ENCODE peak calls at places on chromosomes 1 and 21, in eight cellular contexts. A, H, G, V, C, O, F and E are unnamed samples.
A peak's percentile ranks its signal among the peaks of the same experiment; 100 is the strongest.

GRCh38 chr1:192592981-192593683 is 17.6 kb downstream of the RGS1 start:
- DNase-seq in F (no peak), G (no peak), V (no peak), O (no peak), H (no peak), C (no peak), A (no peak), E (no peak)

GRCh38 chr1:40308036-40308727 is 8.9 kb downstream of the COL9A2 start:
- DNase-seq in V (peak; percentile 40), C (no peak), F (peak; percentile 41), A (no peak), G (peak; percentile 40), O (no peak), H (no peak), E (no peak)

GRCh38 chr1:52203935-52204625 is 62.2 kb downstream of the ZFYVE9 start:
- DNase-seq in F (no peak), C (no peak), A (no peak), H (no peak), V (no peak), G (no peak), O (no peak), E (no peak)

GRCh38 chr21:25518491-25518911 is 88.8 kb downstream of the MRPL39 start:
- DNase-seq in O (no peak), V (no peak), F (no peak), C (no peak), H (no peak), A (no peak), G (no peak), E (no peak)

GRCh38 chr1:36342426-36343185 is 19.2 kb upstream of the EVA1B start:
- DNase-seq in F (no peak), A (peak; percentile 89), C (peak; percentile 70), G (peak; percentile 39), H (peak; percentile 89), O (peak; percentile 52), V (no peak), E (no peak)

GRCh38 chr1:37606481-37607263 is 10.9 kb upstream of the GNL2 start:
- DNase-seq in H (no peak), V (no peak), G (no peak), O (no peak), C (no peak), A (no peak), F (no peak), E (no peak)

GRCh38 chr21:34693192-34693810 is 24.5 kb downstream of the CLIC6 start:
- DNase-seq in F (no peak), V (no peak), C (no peak), A (peak; percentile 39), O (no peak), H (no peak), G (peak; percentile 29), E (no peak)

GRCh38 chr21:45583831-45584509 is 41.7 kb upstream of the SLC19A1 start:
- DNase-seq in A (no peak), H (peak; percentile 21), G (no peak), F (no peak), C (peak; percentile 14), V (no peak), O (no peak), E (no peak)

GRCh38 chr1:198117267-198117666 is 39.5 kb upstream of the NEK7 start:
- DNase-seq in G (no peak), A (no peak), V (no peak), C (no peak), O (no peak), F (no peak), H (no peak), E (no peak)

GRCh38 chr1:37945743-37946702 is 830 bp downstream of the INPP5B start:
- DNase-seq in H (peak; percentile 83), F (peak; percentile 67), A (no peak), C (peak; percentile 50), O (peak; percentile 78), G (peak; percentile 67), V (peak; percentile 50), E (no peak)

GRCh38 chr1:57300186-57300585 is 123.7 kb downstream of the DAB1 start:
- DNase-seq in A (no peak), C (no peak), V (no peak), F (no peak), O (no peak), H (no peak), G (no peak), E (no peak)

GRCh38 chr1:181936768-181937581 is 124.5 kb downstream of the ZNF648 start:
- DNase-seq in G (peak; percentile 15), C (peak; percentile 56), V (no peak), H (no peak), A (peak; percentile 48), F (peak; percentile 11), O (no peak), E (peak; percentile 70)

GRCh38 chr21:33069994-33070811 is at the start of gene OLIG1:
- DNase-seq in O (peak; percentile 33), H (peak; percentile 88), C (peak; percentile 73), V (peak; percentile 67), A (no peak), F (no peak), G (no peak), E (peak; percentile 84)

GRCh38 chr1:212529211-212529731 is 79.3 kb upstream of the ATF3 start:
- DNase-seq in O (no peak), H (no peak), F (no peak), A (no peak), C (no peak), V (no peak), G (no peak), E (no peak)

GRCh38 chr1:167294528-167294927 is 73.8 kb downstream of the POU2F1 start:
- DNase-seq in A (no peak), C (no peak), O (no peak), H (no peak), F (no peak), V (no peak), G (no peak), E (no peak)

DNA sequence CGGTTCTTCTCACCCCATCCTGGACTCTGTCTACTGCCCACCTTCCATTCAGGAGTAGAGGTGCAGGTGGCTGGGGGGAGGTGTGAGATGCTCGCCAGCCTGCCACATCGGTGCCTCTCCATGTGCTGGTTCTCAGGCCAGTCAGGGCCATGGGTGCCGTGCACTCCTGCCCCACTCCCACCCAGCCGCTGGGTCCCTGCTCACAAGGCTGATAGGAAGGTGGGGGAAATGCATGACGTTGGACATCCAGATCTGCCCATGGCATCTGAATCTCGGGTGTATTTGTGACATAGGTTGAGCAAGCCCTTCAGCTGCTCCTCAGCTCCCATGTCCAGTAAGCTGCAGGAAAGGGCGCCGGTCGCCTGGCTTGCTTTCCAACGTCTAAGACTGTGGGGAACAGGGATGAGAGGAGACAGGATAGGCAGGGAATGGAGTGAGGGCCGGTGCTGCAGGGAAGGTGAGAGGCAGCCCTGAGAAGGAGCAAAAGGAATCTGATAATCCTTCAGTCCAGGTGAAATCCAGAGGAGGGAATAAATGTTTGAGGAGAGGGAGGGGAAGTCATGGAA is 11.8 kb downstream of the S100A7A start:
- DNase-seq in C (no peak), O (no peak), G (no peak), F (no peak), V (no peak), H (no peak), A (no peak), E (no peak)
- H3K27me3 ChIP-seq in C (peaks cover 12% of the 10 kb centered on the region), O (no peaks in the 10 kb centered on the region), G (no peaks in the 10 kb centered on the region), F (peaks cover 2% of the 10 kb centered on the region), V (peaks cover 66% of the 10 kb centered on the region), H (peaks cover 4% of the 10 kb centered on the region), A (peaks cover 47% of the 10 kb centered on the region), E (peaks cover 5% of the 10 kb centered on the region)

GRCh38 chr1:18110968-18111367 is 3.4 kb downstream of the IGSF21 start:
- DNase-seq in O (no peak), V (peak; percentile 20), F (no peak), C (no peak), G (no peak), H (no peak), A (no peak), E (peak; percentile 72)

GRCh38 chr1:18109058-18109755 is 1.6 kb downstream of the IGSF21 start:
- DNase-seq in O (no peak), A (no peak), F (no peak), V (no peak), H (no peak), G (no peak), C (no peak), E (peak; percentile 88)

GRCh38 chr1:18111605-18112297 is 4.2 kb downstream of the IGSF21 start:
- DNase-seq in G (no peak), V (no peak), C (no peak), F (no peak), H (peak; percentile 20), O (no peak), A (no peak), E (no peak)

GRCh38 chr1:18109756-18110597 is 2.4 kb downstream of the IGSF21 start:
- DNase-seq in C (no peak), A (no peak), F (peak; percentile 50), G (no peak), H (peak; percentile 78), V (peak; percentile 39), O (peak; percentile 32), E (peak; percentile 85)

DNA sequence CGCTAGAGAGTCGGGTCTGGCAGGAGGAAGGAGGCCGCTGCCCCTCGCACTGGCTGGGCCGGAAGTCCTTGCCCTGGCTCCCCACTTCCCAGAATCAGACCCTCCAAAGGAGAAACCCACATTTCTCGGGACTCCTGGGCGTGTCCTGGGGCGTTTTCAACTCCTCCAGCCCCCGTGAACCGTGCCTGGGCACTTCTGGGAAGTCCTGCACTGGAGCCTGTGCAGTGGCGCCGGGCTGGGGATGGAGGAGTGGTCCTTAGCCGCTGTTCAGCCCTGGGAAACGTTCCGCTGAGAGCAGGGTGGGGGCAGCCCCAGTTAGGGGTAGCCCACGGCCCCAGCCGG is 3.0 kb downstream of the IGSF21 start:
- DNase-seq in A (no peak), O (no peak), V (no peak), G (no peak), F (no peak), H (no peak), C (no peak), E (no peak)
- H3K27me3 ChIP-seq in A (peaks cover 6% of the 10 kb centered on the region), O (no peaks in the 10 kb centered on the region), V (peaks cover 100% of the 10 kb centered on the region), G (peaks cover 30% of the 10 kb centered on the region), F (peaks cover 94% of the 10 kb centered on the region), H (peaks cover 58% of the 10 kb centered on the region), C (peaks cover 93% of the 10 kb centered on the region), E (peaks cover 4% of the 10 kb centered on the region)

GRCh38 chr1:152673016-152673415 is 2.1 kb upstream of the LCE2C start:
- DNase-seq in C (no peak), H (no peak), A (no peak), V (no peak), F (no peak), O (no peak), G (no peak), E (no peak)

GRCh38 chr1:152663098-152663497 is at the start of gene LCE2D:
- DNase-seq in O (no peak), A (no peak), F (no peak), G (no peak), V (no peak), H (no peak), C (no peak), E (no peak)

DNA sequence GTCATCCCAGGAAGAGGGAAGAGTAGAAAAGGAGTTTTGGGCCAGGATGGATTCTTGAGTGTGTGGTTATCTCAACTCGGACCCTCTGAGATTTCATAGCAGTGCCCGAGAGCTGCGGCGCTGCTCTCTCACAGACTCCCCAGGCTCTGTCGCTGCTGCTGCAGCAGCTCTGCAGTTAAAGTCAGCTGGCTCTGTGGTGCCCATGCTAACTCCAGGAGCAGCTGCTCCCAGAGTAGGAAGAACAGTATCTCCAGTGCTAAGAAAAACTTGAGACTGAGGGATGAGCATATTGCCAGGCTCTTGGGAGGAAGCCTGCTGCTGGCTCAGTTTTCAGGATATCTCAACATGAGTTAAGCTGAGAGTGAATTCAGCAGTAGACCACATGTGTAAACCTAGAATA is 4.4 kb downstream of the LCE2D start:
- DNase-seq in A (no peak), F (no peak), C (no peak), O (no peak), H (no peak), V (no peak), G (no peak), E (peak; percentile 45)
- H3K27me3 ChIP-seq in A (peaks cover 45% of the 10 kb centered on the region), F (no peaks in the 10 kb centered on the region), C (no peaks in the 10 kb centered on the region), O (no peaks in the 10 kb centered on the region), H (no peaks in the 10 kb centered on the region), V (peaks cover 11% of the 10 kb centered on the region), G (no peaks in the 10 kb centered on the region), E (no peaks in the 10 kb centered on the region)

GRCh38 chr1:85326851-85327250 is 50.4 kb upstream of the BCL10 start:
- DNase-seq in H (no peak), C (no peak), V (no peak), F (no peak), A (no peak), O (no peak), G (no peak), E (no peak)
- H3K27me3 ChIP-seq in H (no peaks in the 10 kb centered on the region), C (no peaks in the 10 kb centered on the region), V (no peaks in the 10 kb centered on the region), F (no peaks in the 10 kb centered on the region), A (no peaks in the 10 kb centered on the region), O (no peaks in the 10 kb centered on the region), G (no peaks in the 10 kb centered on the region), E (no peaks in the 10 kb centered on the region)